ENCODE peak calls at places on chromosomes 4 and X, in seven cellular contexts. Q is GM13977; B is LoVo; U is HT-29; P is SW480; C is stimulated activated CD4-positive, alpha-beta T cell treated with anti-CD3 and anti-CD28 coated beads, Interleukin-1b, Interleukin-23, amount 100 ng/mL, for 24 hours; A is ureter. V is an unnamed sample.

GRCh38 chr4:178633263-178633662 is 1191.0 kb upstream of the AGA start:
- DNase-seq in Q (no peak), B (no peak), U (peak), P (no peak), C (no peak), A (no peak), V (no peak)

GRCh38 chrX:10243056-10243455 is 86.3 kb downstream of the CLCN4 start:
- DNase-seq in Q (no peak), B (no peak), U (no peak), P (no peak), C (no peak), A (no peak), V (no peak)

GRCh38 chr4:47617607-47618006 is 132.5 kb downstream of the ATP10D start:
- DNase-seq in Q (peak), B (no peak), U (no peak), P (no peak), C (no peak), A (no peak), V (no peak)

GRCh38 chr4:45621926-45622325 is 501.9 kb downstream of the GABRG1 start:
- DNase-seq in Q (no peak), B (peak), U (peak), P (peak), C (no peak), A (no peak), V (no peak)

GRCh38 chr4:120683902-120684540 is 238.5 kb downstream of the PRDM5 start:
- DNase-seq in Q (no peak), B (peak), U (peak), P (no peak), C (no peak), A (no peak), V (no peak)

GRCh38 chr4:54539500-54540029 is 118.2 kb upstream of the KIT start:
- DNase-seq in Q (no peak), B (peak), U (peak), P (peak), C (no peak), A (peak), V (no peak)

GRCh38 chr4:109375778-109376414 is 57.7 kb upstream of the SEC24B start:
- DNase-seq in Q (no peak), B (no peak), U (no peak), P (no peak), C (no peak), A (no peak), V (no peak)

GRCh38 chrX:402857-403256 is 16.1 kb upstream of the PPP2R3B start:
- DNase-seq in Q (no peak), B (no peak), U (no peak), P (no peak), C (no peak), A (no peak), V (no peak)

GRCh38 chr4:118682928-118683327 is 2.3 kb upstream of the METTL14 start:
- DNase-seq in Q (no peak), B (peak), U (peak), P (peak), C (no peak), A (no peak), V (no peak)

GRCh38 chr4:91322961-91323360 is 980.8 kb upstream of the GRID2 start:
- DNase-seq in Q (no peak), B (no peak), U (no peak), P (no peak), C (no peak), A (no peak), V (no peak)

GRCh38 chr4:152166567-152166966 is 369.3 kb downstream of the FBXW7 start:
- DNase-seq in Q (no peak), B (no peak), U (no peak), P (no peak), C (no peak), A (no peak), V (no peak)

GRCh38 chr4:16579866-16580265 is 318.6 kb downstream of the LDB2 start:
- DNase-seq in Q (no peak), B (no peak), U (no peak), P (peak), C (no peak), A (no peak), V (no peak)

GRCh38 chrX:138921031-138921430 is 209.5 kb upstream of the FGF13 start:
- DNase-seq in Q (no peak), B (no peak), U (no peak), P (no peak), C (no peak), A (no peak), V (no peak)

GRCh38 chrX:69062493-69062892 is 102.8 kb downstream of the PJA1 start:
- DNase-seq in Q (no peak), B (no peak), U (no peak), P (peak), C (no peak), A (peak), V (no peak)

GRCh38 chr4:26360864-26361263 is 40.0 kb downstream of the RBPJ start:
- DNase-seq in Q (no peak), B (no peak), U (no peak), P (no peak), C (no peak), A (no peak), V (no peak)

GRCh38 chr4:74531952-74532794 is 87.2 kb downstream of the AREG start:
- DNase-seq in Q (peak), B (peak), U (peak), P (peak), C (no peak), A (no peak), V (peak)

GRCh38 chr4:54101190-54102041 is 1.5 kb downstream of the GSX2 start:
- DNase-seq in Q (peak), B (no peak), U (no peak), P (no peak), C (no peak), A (no peak), V (no peak)

GRCh38 chr4:78650106-78651021 is 98.8 kb downstream of the ANXA3 start:
- DNase-seq in Q (no peak), B (no peak), U (no peak), P (no peak), C (no peak), A (no peak), V (no peak)

GRCh38 chr4:17489721-17490120 is 22.2 kb downstream of the QDPR start:
- DNase-seq in Q (no peak), B (no peak), U (no peak), P (no peak), C (no peak), A (no peak), V (no peak)

GRCh38 chr4:176709417-176709816 is 83.3 kb downstream of the VEGFC start:
- DNase-seq in Q (no peak), B (no peak), U (no peak), P (no peak), C (no peak), A (no peak), V (no peak)

GRCh38 chrX:50988649-50989048 is 78.1 kb downstream of the BMP15 start:
- DNase-seq in Q (peak), B (peak), U (peak), P (peak), C (no peak), A (no peak), V (peak)

GRCh38 chr4:10158355-10158942 is 41.9 kb upstream of the WDR1 start:
- DNase-seq in Q (no peak), B (no peak), U (no peak), P (no peak), C (no peak), A (no peak), V (no peak)

GRCh38 chr4:47839259-47839658 is 1.4 kb upstream of the CORIN start:
- DNase-seq in Q (peak), B (no peak), U (peak), P (peak), C (peak), A (no peak), V (no peak)

GRCh38 chrX:153765138-153766079 is 1.4 kb downstream of the PLXNB3 start:
- DNase-seq in Q (peak), B (no peak), U (peak), P (peak), C (no peak), A (no peak), V (no peak)

GRCh38 chr4:140342620-140343019 is 30.8 kb upstream of the SCOC start:
- DNase-seq in Q (no peak), B (no peak), U (no peak), P (no peak), C (no peak), A (no peak), V (no peak)

GRCh38 chrX:2629316-2630168 is 61.6 kb upstream of the CD99 start:
- DNase-seq in Q (no peak), B (no peak), U (peak), P (no peak), C (no peak), A (no peak), V (peak)

GRCh38 chrX:38854305-38854704 is 53.0 kb downstream of the MID1IP1 start:
- DNase-seq in Q (no peak), B (no peak), U (no peak), P (no peak), C (no peak), A (no peak), V (no peak)

GRCh38 chr4:183492791-183493221 is 12.1 kb upstream of the ING2 start:
- DNase-seq in Q (no peak), B (no peak), U (no peak), P (no peak), C (no peak), A (no peak), V (no peak)

V was measured in T-helper 1 cell.